ENCODE peak calls at places on chromosomes 5 and 9, in five cellular contexts. One of them, this sample, is unnamed.
A peak's percentile ranks its signal among the peaks of the same experiment; 100 is the strongest.

GRCh38 chr5:127754259-127754658 is 51.1 kb downstream of the CCDC192 start:
- DNase-seq in RWPE1: no peak
- DNase-seq in cardiac muscle cell: peak; percentile 48
- DNase-seq in H7: no peak
- DNase-seq in lower leg skin: no peak
- DNase-seq in this sample: no peak

GRCh38 chr5:139639619-139640431 is 8.3 kb upstream of the CXXC5 start:
- DNase-seq in RWPE1: no peak
- DNase-seq in cardiac muscle cell: no peak
- DNase-seq in H7: peak; percentile 45
- DNase-seq in lower leg skin: peak; percentile 88
- DNase-seq in this sample: no peak

GRCh38 chr5:136249678-136250266 is 56.8 kb upstream of the SMIM32 start:
- DNase-seq in RWPE1: peak; percentile 68
- DNase-seq in cardiac muscle cell: peak; percentile 83
- DNase-seq in H7: peak; percentile 47
- DNase-seq in lower leg skin: no peak
- DNase-seq in this sample: no peak

GRCh38 chr5:121702783-121703182 is 148.9 kb upstream of the FTMT start:
- DNase-seq in RWPE1: no peak
- DNase-seq in cardiac muscle cell: no peak
- DNase-seq in H7: no peak
- DNase-seq in lower leg skin: no peak
- DNase-seq in this sample: no peak

GRCh38 chr9:749712-750111 is 91.8 kb upstream of the DMRT1 start:
- DNase-seq in RWPE1: no peak
- DNase-seq in cardiac muscle cell: no peak
- DNase-seq in H7: no peak
- DNase-seq in lower leg skin: no peak
- DNase-seq in this sample: no peak

GRCh38 chr9:75551866-75552265 is 338.6 kb upstream of the PCSK5 start:
- DNase-seq in RWPE1: no peak
- DNase-seq in cardiac muscle cell: no peak
- DNase-seq in H7: no peak
- DNase-seq in lower leg skin: no peak
- DNase-seq in this sample: no peak

GRCh38 chr9:86500667-86501435 is 146.6 kb upstream of the TUT7 start:
- DNase-seq in RWPE1: peak; percentile 61
- DNase-seq in cardiac muscle cell: peak; percentile 89
- DNase-seq in H7: no peak
- DNase-seq in lower leg skin: no peak
- DNase-seq in this sample: no peak

GRCh38 chr9:2493106-2493505 is 128.5 kb upstream of the VLDLR start:
- DNase-seq in RWPE1: no peak
- DNase-seq in cardiac muscle cell: peak; percentile 72
- DNase-seq in H7: no peak
- DNase-seq in lower leg skin: no peak
- DNase-seq in this sample: no peak

GRCh38 chr5:23450187-23450586 is 57.2 kb upstream of the PRDM9 start:
- DNase-seq in RWPE1: no peak
- DNase-seq in cardiac muscle cell: peak; percentile 7
- DNase-seq in H7: no peak
- DNase-seq in lower leg skin: no peak
- DNase-seq in this sample: no peak